ENCODE peak calls at places on chromosomes 6 and 20, in five cellular contexts. T, Q, E, V and P are unnamed samples.

GRCh38 chr6:128882560-128882959 is 378 bp upstream of the LAMA2 start:
- DNase-seq in T (no peak), Q (no peak), E (no peak), V (no peak), P (no peak)

GRCh38 chr6:149157126-149157525 is 160.4 kb upstream of the TAB2 start:
- DNase-seq in T (no peak), Q (no peak), E (no peak), V (no peak), P (no peak)

GRCh38 chr20:11492391-11492790 is 425.3 kb upstream of the BTBD3 start:
- DNase-seq in T (no peak), Q (no peak), E (no peak), V (no peak), P (no peak)

GRCh38 chr20:10556519-10557083 is 117.2 kb downstream of the JAG1 start:
- DNase-seq in T (no peak), Q (no peak), E (no peak), V (no peak), P (no peak)

GRCh38 chr6:162099685-162100084 is 627.9 kb downstream of the PRKN start:
- DNase-seq in T (no peak), Q (no peak), E (peak), V (no peak), P (no peak)

GRCh38 chr20:62367136-62367482 is at the start of gene LAMA5:
- DNase-seq in T (no peak), Q (no peak), E (no peak), V (no peak), P (no peak)

GRCh38 chr6:69232506-69233194 is 564.2 kb downstream of the LMBRD1 start:
- DNase-seq in T (peak), Q (no peak), E (peak), V (peak), P (no peak)

GRCh38 chr6:33456156-33456555 is 1.8 kb downstream of the ZBTB9 start:
- DNase-seq in T (no peak), Q (no peak), E (no peak), V (no peak), P (no peak)

GRCh38 chr6:38131527-38131965 is 312.0 kb downstream of the ZFAND3 start:
- DNase-seq in T (no peak), Q (no peak), E (peak), V (no peak), P (no peak)

GRCh38 chr20:4633780-4634179 is 87.9 kb upstream of the PRND start:
- DNase-seq in T (no peak), Q (no peak), E (peak), V (no peak), P (no peak)

GRCh38 chr20:44598413-44599290 is 16.3 kb downstream of the PKIG start:
- DNase-seq in T (peak), Q (no peak), E (no peak), V (no peak), P (no peak)

GRCh38 chr6:148884461-148884860 is 137.6 kb downstream of the UST start:
- DNase-seq in T (no peak), Q (no peak), E (no peak), V (no peak), P (no peak)